ENCODE peak calls at places on chromosomes 5 and 9, in ten cellular contexts. M, Y, B, J, N, L, Z, I, K and U are unnamed samples.

GRCh38 chr9:82582693-82583092 is 480.2 kb downstream of the RASEF start:
- DNase-seq in M (no peak), Y (no peak), B (no peak), J (no peak), N (no peak), L (no peak), Z (no peak), I (no peak), K (no peak), U (no peak)

GRCh38 chr5:150322202-150322601 is 19.5 kb upstream of the ARSI start:
- DNase-seq in M (no peak), Y (no peak), B (no peak), J (peak; percentile 60), N (peak; percentile 72), L (no peak), Z (peak; percentile 85), I (no peak), K (no peak), U (no peak)

GRCh38 chr9:16410601-16411285 is 459.7 kb downstream of the BNC2 start:
- DNase-seq in M (no peak), Y (no peak), B (no peak), J (no peak), N (no peak), L (no peak), Z (peak; percentile 64), I (no peak), K (no peak), U (no peak)

GRCh38 chr9:69076550-69076949 is 41.0 kb downstream of the FXN start:
- DNase-seq in M (no peak), Y (no peak), B (no peak), J (no peak), N (no peak), L (no peak), Z (no peak), I (no peak), K (no peak), U (no peak)

GRCh38 chr9:135887585-135888050 is 19.7 kb downstream of the CAMSAP1 start:
- DNase-seq in M (no peak), Y (no peak), B (no peak), J (no peak), N (no peak), L (no peak), Z (no peak), I (no peak), K (no peak), U (no peak)

GRCh38 chr5:41115281-41115680 is 44.1 kb upstream of the MROH2B start:
- DNase-seq in M (no peak), Y (no peak), B (no peak), J (peak; percentile 71), N (no peak), L (no peak), Z (peak; percentile 11), I (no peak), K (no peak), U (no peak)

GRCh38 chr9:5553211-5553610 is 42.9 kb downstream of the PDCD1LG2 start:
- DNase-seq in M (no peak), Y (no peak), B (no peak), J (peak; percentile 65), N (no peak), L (no peak), Z (no peak), I (no peak), K (no peak), U (no peak)

GRCh38 chr5:121967187-121967586 is 5.4 kb downstream of the SRFBP1 start:
- DNase-seq in M (no peak), Y (no peak), B (no peak), J (peak; percentile 80), N (no peak), L (no peak), Z (no peak), I (no peak), K (no peak), U (no peak)

GRCh38 chr9:14313378-14313940 is 482 bp downstream of the NFIB start:
- DNase-seq in M (no peak), Y (no peak), B (no peak), J (peak; percentile 68), N (no peak), L (no peak), Z (no peak), I (peak; percentile 76), K (no peak), U (peak; percentile 42)

GRCh38 chr5:141657937-141658545 is 6.8 kb upstream of the FCHSD1 start:
- DNase-seq in M (no peak), Y (no peak), B (no peak), J (peak; percentile 93), N (peak; percentile 78), L (no peak), Z (peak; percentile 82), I (peak; percentile 19), K (no peak), U (no peak)

GRCh38 chr9:114212841-114213240 is 57.5 kb downstream of the COL27A1 start:
- DNase-seq in M (no peak), Y (no peak), B (no peak), J (no peak), N (no peak), L (no peak), Z (no peak), I (no peak), K (no peak), U (no peak)

GRCh38 chr9:79583957-79584654 is 12.3 kb downstream of the TLE4 start:
- DNase-seq in M (no peak), Y (no peak), B (no peak), J (no peak), N (no peak), L (peak; percentile 63), Z (no peak), I (peak; percentile 84), K (no peak), U (no peak)

GRCh38 chr9:77575785-77576184 is 72.3 kb downstream of the GNA14 start:
- DNase-seq in M (no peak), Y (no peak), B (no peak), J (peak; percentile 40), N (no peak), L (no peak), Z (peak; percentile 6), I (no peak), K (peak; percentile 28), U (peak; percentile 28)

GRCh38 chr5:93677344-93678021 is 63.9 kb downstream of the POU5F2 start:
- DNase-seq in M (peak; percentile 23), Y (no peak), B (peak; percentile 50), J (peak; percentile 97), N (peak; percentile 85), L (peak; percentile 31), Z (peak; percentile 77), I (peak; percentile 64), K (peak; percentile 14), U (peak; percentile 21)

GRCh38 chr5:6291961-6292360 is 86.4 kb downstream of the MED10 start:
- DNase-seq in M (no peak), Y (no peak), B (peak; percentile 40), J (no peak), N (no peak), L (no peak), Z (peak; percentile 2), I (no peak), K (no peak), U (peak; percentile 38)
- TF ChIP-seq CTCF in M (no peak), Y (peak; percentile 65), B (peak; percentile 57), J (no peak), N (peak; percentile 14), L (no peak), Z (peak; percentile 45), I (peak; percentile 30), K (peak; percentile 43), U (no peak)

GRCh38 chr5:78331523-78332080 is 28.8 kb upstream of the SCAMP1 start:
- DNase-seq in M (no peak), Y (no peak), B (no peak), J (no peak), N (no peak), L (no peak), Z (no peak), I (no peak), K (no peak), U (no peak)

GRCh38 chr5:78335976-78336375 is 24.4 kb upstream of the SCAMP1 start:
- DNase-seq in M (no peak), Y (no peak), B (peak; percentile 60), J (no peak), N (no peak), L (no peak), Z (no peak), I (no peak), K (no peak), U (no peak)

GRCh38 chr5:78339591-78340450 is 20.6 kb upstream of the SCAMP1 start:
- DNase-seq in M (no peak), Y (no peak), B (peak; percentile 18), J (no peak), N (no peak), L (no peak), Z (no peak), I (no peak), K (no peak), U (no peak)

GRCh38 chr5:78341445-78341844 is 19.0 kb upstream of the SCAMP1 start:
- DNase-seq in M (no peak), Y (no peak), B (no peak), J (no peak), N (no peak), L (no peak), Z (no peak), I (no peak), K (no peak), U (no peak)

GRCh38 chr5:78336698-78337097 is 23.7 kb upstream of the SCAMP1 start:
- DNase-seq in M (no peak), Y (no peak), B (no peak), J (no peak), N (no peak), L (no peak), Z (no peak), I (no peak), K (no peak), U (no peak)
- TF ChIP-seq CTCF in M (no peak), Y (no peak), B (no peak), J (no peak), N (no peak), L (no peak), Z (no peak), I (no peak), K (no peak), U (no peak)

GRCh38 chr5:68476854-68477253 is 261.3 kb downstream of the PIK3R1 start:
- DNase-seq in M (no peak), Y (no peak), B (no peak), J (no peak), N (no peak), L (no peak), Z (no peak), I (no peak), K (no peak), U (no peak)
- TF ChIP-seq CTCF in M (no peak), Y (peak; percentile 13), B (peak; percentile 54), J (no peak), N (peak; percentile 11), L (no peak), Z (no peak), I (no peak), K (peak; percentile 11), U (peak; percentile 23)

DNA sequence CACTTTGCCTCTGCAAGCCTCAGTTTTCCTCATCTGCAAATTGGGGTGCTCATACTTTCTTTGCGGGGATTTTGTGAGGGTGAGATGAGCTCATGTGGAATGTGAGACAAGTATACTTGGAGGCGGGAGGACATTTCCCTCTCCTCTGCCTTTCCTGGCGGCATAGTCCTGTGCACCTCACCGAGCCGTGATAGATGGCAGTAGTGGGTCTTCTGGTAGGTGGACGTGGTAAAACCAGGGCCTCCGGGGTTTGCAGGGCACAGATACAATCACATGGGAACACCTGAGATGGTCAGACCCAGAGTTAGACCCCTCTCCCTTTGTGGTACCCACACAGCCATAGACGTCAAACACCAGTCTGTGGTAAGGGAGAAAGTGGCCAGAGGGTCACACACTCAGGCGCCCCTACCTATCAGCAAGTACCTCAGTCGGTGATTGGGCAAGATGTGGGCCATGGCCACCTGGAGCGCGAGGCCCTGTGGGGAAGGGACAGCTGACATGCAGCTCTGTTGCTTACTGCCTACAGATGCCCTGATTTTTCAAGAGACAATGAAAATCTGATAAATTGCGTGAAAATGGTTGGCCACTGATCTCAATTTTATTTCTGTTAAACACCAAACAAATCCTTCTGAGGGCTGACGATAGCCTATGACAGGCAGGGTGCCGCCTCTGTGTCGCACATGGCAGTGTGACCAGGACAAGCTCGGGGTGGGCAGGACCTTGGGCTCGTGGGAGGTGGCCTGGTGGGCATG is 9.9 kb downstream of the ERGIC1 start:
- DNase-seq in M (no peak), Y (no peak), B (no peak), J (no peak), N (no peak), L (no peak), Z (no peak), I (no peak), K (no peak), U (no peak)
- TF ChIP-seq CTCF in M (no peak), Y (no peak), B (no peak), J (no peak), N (no peak), L (no peak), Z (no peak), I (no peak), K (no peak), U (no peak)